ENCODE peak calls at places on chromosome 10, in seven cellular contexts. Q is prostate gland, J is SK-N-SH, F is transverse colon, N is H1, H is stomach, L is sigmoid colon. X is an unnamed sample.

GRCh38 chr10:131056091-131056490 is 255.4 kb downstream of the TCERG1L start:
- DNase-seq in J (no peak), N (no peak), H (no peak), F (no peak), Q (no peak), L (no peak), X (no peak)

GRCh38 chr10:36559412-36559811 is 566.0 kb upstream of the ANKRD30A start:
- DNase-seq in F (no peak), N (no peak), H (no peak), J (no peak), L (no peak), Q (no peak), X (no peak)

GRCh38 chr10:62638062-62638477 is 166.4 kb upstream of the ADO start:
- DNase-seq in F (no peak), J (no peak), Q (no peak), H (no peak), N (no peak), L (no peak), X (peak; percentile 65)

GRCh38 chr10:128011059-128011979 is 104.4 kb downstream of the PTPRE start:
- DNase-seq in Q (peak; percentile 76), J (peak; percentile 95), H (peak; percentile 87), N (peak; percentile 98), L (peak; percentile 86), F (peak; percentile 86), X (peak; percentile 52)

GRCh38 chr10:18463673-18464211 is 187.6 kb downstream of the NSUN6 start:
- DNase-seq in Q (no peak), J (no peak), L (no peak), N (no peak), F (no peak), H (no peak), X (no peak)

GRCh38 chr10:71961831-71962230 is 2.4 kb upstream of the CHST3 start:
- DNase-seq in J (no peak), F (no peak), H (no peak), N (no peak), L (no peak), Q (no peak), X (no peak)

GRCh38 chr10:90960355-90960814 is 39.5 kb upstream of the ANKRD1 start:
- DNase-seq in J (no peak), N (no peak), F (no peak), Q (no peak), H (no peak), L (no peak), X (no peak)

GRCh38 chr10:117865945-117866344 is 180.8 kb downstream of the RAB11FIP2 start:
- DNase-seq in F (no peak), L (no peak), H (no peak), J (peak; percentile 28), Q (no peak), N (no peak), X (no peak)

GRCh38 chr10:94047302-94047701 is 53.6 kb downstream of the PLCE1 start:
- DNase-seq in Q (no peak), J (no peak), F (no peak), L (no peak), H (no peak), N (no peak), X (no peak)

GRCh38 chr10:68406111-68406814 is 814 bp downstream of the RUFY2 start:
- DNase-seq in F (peak; percentile 53), J (peak; percentile 84), L (no peak), N (peak; percentile 85), Q (peak; percentile 21), H (peak; percentile 57), X (peak; percentile 48)

GRCh38 chr10:89338717-89339116 is 10.9 kb downstream of the IFIT3 start:
- DNase-seq in J (no peak), F (no peak), H (no peak), L (no peak), Q (no peak), N (no peak), X (no peak)

GRCh38 chr10:89337493-89337892 is 9.7 kb downstream of the IFIT3 start:
- DNase-seq in J (no peak), F (no peak), N (no peak), Q (no peak), H (no peak), L (no peak), X (no peak)

GRCh38 chr10:89342219-89342966 is 14.6 kb downstream of the IFIT3 start:
- DNase-seq in F (no peak), J (peak; percentile 73), N (no peak), L (peak; percentile 80), Q (no peak), H (no peak), X (no peak)

GRCh38 chr10:89339860-89340259 is 12.1 kb downstream of the IFIT3 start:
- DNase-seq in L (no peak), N (no peak), J (no peak), F (no peak), Q (no peak), H (no peak), X (no peak)

GRCh38 chr10:89341136-89341535 is 13.3 kb downstream of the IFIT3 start:
- DNase-seq in J (no peak), N (no peak), F (no peak), H (no peak), Q (no peak), L (no peak), X (no peak)
- TF ChIP-seq POLR2AphosphoS5 in J (no peak), N (no peak), F (no peak), H (no peak), Q (no peak), L (no peak), X (no peak)

GRCh38 chr10:24616536-24616935 is 107.2 kb downstream of the ARHGAP21 start:
- DNase-seq in N (no peak), H (no peak), J (no peak), L (no peak), F (no peak), Q (no peak), X (no peak)

GRCh38 chr10:24622781-24623301 is 100.8 kb downstream of the ARHGAP21 start:
- DNase-seq in N (no peak), Q (no peak), F (no peak), J (no peak), H (no peak), L (no peak), X (no peak)

GRCh38 chr10:24617771-24618396 is 105.8 kb downstream of the ARHGAP21 start:
- DNase-seq in F (peak; percentile 66), N (peak; percentile 89), H (peak; percentile 68), Q (peak; percentile 7), L (peak; percentile 71), J (peak; percentile 14), X (peak; percentile 1)

GRCh38 chr10:24618401-24618800 is 105.3 kb downstream of the ARHGAP21 start:
- DNase-seq in N (no peak), H (no peak), F (no peak), Q (peak; percentile 5), L (no peak), J (no peak), X (no peak)
- H3K27ac ChIP-seq in N (no peak overlapping the region), H (no peak overlapping the region), F (no peak overlapping the region), Q (no peak overlapping the region), L (no peak overlapping the region), J (no peak overlapping the region), X (no peak overlapping the region)

GRCh38 chr10:119461380-119461779 is 81.1 kb downstream of the RGS10 start:
- DNase-seq in F (no peak), N (no peak), Q (no peak), J (no peak), L (no peak), H (peak; percentile 43), X (no peak)
- TF ChIP-seq POLR2AphosphoS5 in F (no peak), N (no peak), Q (no peak), J (no peak), L (no peak), H (no peak), X (no peak)

GRCh38 chr10:1733720-1734119 is 3.6 kb downstream of the ADARB2 start:
- DNase-seq in F (no peak), L (no peak), N (no peak), Q (no peak), H (no peak), J (no peak), X (no peak)

GRCh38 chr10:1732501-1733123 is 4.7 kb downstream of the ADARB2 start:
- DNase-seq in H (no peak), Q (peak; percentile 61), L (no peak), N (no peak), F (no peak), J (peak; percentile 70), X (no peak)

GRCh38 chr10:1735562-1735961 is 1.8 kb downstream of the ADARB2 start:
- DNase-seq in Q (no peak), H (no peak), N (no peak), L (no peak), F (no peak), J (no peak), X (no peak)

GRCh38 chr10:1734288-1734687 is 3.0 kb downstream of the ADARB2 start:
- DNase-seq in H (no peak), N (no peak), F (no peak), L (no peak), Q (no peak), J (no peak), X (no peak)

DNA sequence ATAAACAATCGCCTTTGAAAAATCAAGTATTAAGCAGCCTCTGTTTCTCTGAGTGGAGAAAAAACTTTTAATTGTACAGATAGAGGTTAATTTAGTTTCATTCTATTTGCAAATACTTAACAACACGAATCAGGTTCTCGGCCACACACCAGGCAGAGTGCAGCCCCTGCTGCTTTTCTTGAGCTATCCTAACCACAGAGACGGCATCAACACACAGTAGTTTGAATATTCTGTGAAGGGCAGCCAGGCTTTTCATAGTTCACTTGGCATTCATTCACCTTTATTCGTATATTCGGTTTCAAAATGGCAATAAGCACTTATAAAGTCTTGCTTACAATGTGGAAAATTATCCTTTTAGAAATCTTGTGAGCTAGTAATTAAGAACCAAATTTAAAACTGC is 5.7 kb downstream of the ADARB2 start:
- DNase-seq in J (no peak), Q (no peak), N (no peak), L (no peak), H (no peak), F (no peak), X (no peak)
- H3K27ac ChIP-seq in J (no peak overlapping the region), Q (no peak overlapping the region), N (no peak overlapping the region), L (no peak overlapping the region), H (no peak overlapping the region), F (no peak overlapping the region), X (no peak overlapping the region)

GRCh38 chr10:34768261-34768971 is 46.7 kb downstream of the PARD3 start:
- DNase-seq in N (no peak), J (no peak), H (peak; percentile 89), L (peak; percentile 91), Q (peak; percentile 92), F (peak; percentile 86), X (no peak)
- TF ChIP-seq POLR2AphosphoS5 in N (no peak), J (no peak), H (no peak), L (no peak), Q (peak; percentile 73), F (peak; percentile 34), X (no peak)

X was measured in HL-60.